ENCODE peak calls at places on chromosomes 16 and 17, in five cellular contexts. Z is breast epithelium, U is aorta, A is EH, J is nephron progenitor cell. C is an unnamed sample.

GRCh38 chr17:43312011-43312410 is 78.2 kb upstream of the RNU2-1 start:
- DNase-seq in U (no peak), J (no peak), A (no peak), Z (no peak), C (no peak)

GRCh38 chr17:44776628-44777393 is 18.0 kb downstream of the ADAM11 start:
- DNase-seq in Z (no peak), U (no peak), J (no peak), A (no peak), C (no peak)

GRCh38 chr17:44967026-44967906 is 837 bp downstream of the C1QL1 start:
- DNase-seq in A (no peak), J (no peak), Z (no peak), U (no peak), C (no peak)

GRCh38 chr17:4229627-4230026 is 34.2 kb downstream of the ANKFY1 start:
- DNase-seq in A (peak; percentile 86), Z (peak; percentile 56), J (no peak), U (peak; percentile 83), C (no peak)

GRCh38 chr16:997440-998051 is 16.0 kb downstream of the SOX8 start:
- DNase-seq in Z (peak; percentile 79), U (no peak), J (peak; percentile 75), A (peak; percentile 76), C (no peak)

GRCh38 chr17:28937044-28937729 is 14.1 kb downstream of the PHF12 start:
- DNase-seq in Z (no peak), J (no peak), U (no peak), A (peak; percentile 9), C (no peak)

GRCh38 chr16:89923640-89924297 is 627 bp downstream of the TUBB3 start:
- DNase-seq in Z (no peak), J (peak; percentile 61), A (no peak), U (peak; percentile 75), C (no peak)

GRCh38 chr16:50449800-50450199 is 81.0 kb upstream of the BRD7 start:
- DNase-seq in Z (no peak), J (no peak), U (no peak), A (no peak), C (no peak)

GRCh38 chr17:18257747-18258355 is 687 bp downstream of the FLII start:
- DNase-seq in A (peak; percentile 85), J (peak; percentile 70), Z (peak; percentile 61), U (peak; percentile 95), C (peak; percentile 93)

C was measured in coronary artery.